ENCODE peak calls at places on chromosome 16, in nine cellular contexts. S is stimulated activated CD4-positive, alpha-beta T cell treated with anti-CD3 and anti-CD28 coated beads, Interleukin-2, amount 100 ng/mL, for 24 hours; E is T-cell; H is A549; Y is GM23338; V is HS-27A; G is MV-4-11; X is T-helper 1 cell; F is posterior cingulate gyrus. A is an unnamed sample.

GRCh38 chr16:647173-647902 is 1.8 kb upstream of the WDR90 start:
- DNase-seq in E (no peak), F (no peak), V (no peak), X (no peak), S (no peak), Y (no peak), G (no peak), H (no peak), A (no peak)

GRCh38 chr16:66127459-66128362 is 238.8 kb upstream of the CDH5 start:
- DNase-seq in F (no peak), S (no peak), E (no peak), G (no peak), X (no peak), Y (peak), H (no peak), V (no peak), A (no peak)

GRCh38 chr16:67593288-67593687 is 31.0 kb downstream of the CTCF start:
- DNase-seq in H (no peak), E (no peak), V (no peak), Y (peak), X (no peak), F (no peak), G (no peak), S (no peak), A (no peak)

GRCh38 chr16:74717367-74717766 is 16.7 kb upstream of the MLKL start:
- DNase-seq in Y (no peak), H (no peak), S (no peak), V (no peak), G (no peak), F (no peak), E (no peak), X (no peak), A (no peak)

GRCh38 chr16:58346831-58347371 is 45.4 kb upstream of the GINS3 start:
- DNase-seq in G (no peak), E (no peak), Y (no peak), S (no peak), H (no peak), V (no peak), F (no peak), X (no peak), A (no peak)

GRCh38 chr16:86222541-86222940 is 287.8 kb upstream of the FOXF1 start:
- DNase-seq in V (no peak), H (no peak), X (no peak), F (peak), G (no peak), Y (peak), S (no peak), E (no peak), A (no peak)

GRCh38 chr16:64238576-64238975 is 883.3 kb downstream of the CDH11 start:
- DNase-seq in X (no peak), Y (no peak), F (no peak), V (no peak), H (no peak), E (no peak), S (no peak), G (no peak), A (no peak)

GRCh38 chr16:4500283-4500682 is 24.1 kb downstream of the HMOX2 start:
- DNase-seq in V (peak), S (no peak), X (no peak), G (no peak), E (no peak), Y (no peak), F (no peak), H (peak), A (no peak)

GRCh38 chr16:66651965-66652364 is 44.6 kb downstream of the CMTM4 start:
- DNase-seq in E (no peak), V (no peak), S (no peak), G (peak), X (no peak), H (no peak), Y (no peak), F (no peak), A (no peak)

GRCh38 chr16:67112591-67113399 is 3.1 kb downstream of the PHAF1 start:
- DNase-seq in S (no peak), V (no peak), G (no peak), E (no peak), X (no peak), Y (peak), F (no peak), H (no peak), A (no peak)

GRCh38 chr16:73399486-73399885 is 351.6 kb upstream of the ZFHX3 start:
- DNase-seq in F (no peak), V (no peak), X (no peak), E (no peak), G (no peak), Y (no peak), S (no peak), H (no peak), A (no peak)

GRCh38 chr16:68022278-68022727 is 729 bp downstream of the DDX28 start:
- DNase-seq in F (peak), H (no peak), Y (no peak), E (no peak), X (no peak), V (no peak), G (no peak), S (no peak), A (no peak)

GRCh38 chr16:13223666-13224065 is 322.3 kb downstream of the SHISA9 start:
- DNase-seq in X (no peak), V (no peak), S (no peak), F (no peak), H (no peak), G (no peak), Y (no peak), E (no peak), A (no peak)

GRCh38 chr16:29910819-29911675 is 10.8 kb downstream of the ASPHD1 start:
- DNase-seq in V (no peak), E (no peak), Y (peak), G (no peak), H (no peak), S (no peak), F (peak), X (no peak), A (no peak)